ENCODE peak calls at places on chromosomes 3 and 15, in four cellular contexts. D is K562, A is GM12878, B is HepG2. G is an unnamed sample.

GRCh38 chr3:119408243-119408950 is 55.0 kb downstream of the TMEM39A start:
- DNase-seq in D (no peak), A (peak; percentile 12), B (no peak), G (no peak)

GRCh38 chr3:27633224-27633545 is 88.9 kb downstream of the EOMES start:
- DNase-seq in D (no peak), A (no peak), B (peak; percentile 3), G (no peak)

GRCh38 chr3:147383617-147384016 is 22.7 kb downstream of the ZIC4 start:
- DNase-seq in D (no peak), A (no peak), B (no peak), G (peak; percentile 53)

GRCh38 chr3:172600644-172601065 is 77.4 kb upstream of the TNFSF10 start:
- DNase-seq in D (no peak), A (no peak), B (no peak), G (no peak)

GRCh38 chr3:193796089-193796488 is 203.1 kb downstream of the OPA1 start:
- DNase-seq in D (no peak), A (no peak), B (no peak), G (no peak)

GRCh38 chr15:70559223-70559823 is 204.0 kb downstream of the UACA start:
- DNase-seq in D (no peak), A (no peak), B (no peak), G (no peak)

GRCh38 chr3:23264413-23264812 is 61.3 kb downstream of the UBE2E2 start:
- DNase-seq in D (no peak), A (no peak), B (no peak), G (no peak)

GRCh38 chr15:73941871-73942635 is 15.8 kb downstream of the LOXL1 start:
- DNase-seq in D (no peak), A (no peak), B (no peak), G (no peak)

GRCh38 chr15:85543741-85544155 is 163.3 kb downstream of the AKAP13 start:
- DNase-seq in D (no peak), A (no peak), B (no peak), G (peak; percentile 52)

GRCh38 chr15:92343869-92344643 is 49.6 kb upstream of the ST8SIA2 start:
- DNase-seq in D (no peak), A (no peak), B (no peak), G (peak; percentile 19)

GRCh38 chr3:146594843-146595482 is 10.2 kb downstream of the PLSCR5 start:
- DNase-seq in D (peak; percentile 5), A (no peak), B (peak; percentile 12), G (no peak)

GRCh38 chr3:41893977-41894376 is 67.9 kb downstream of the ULK4 start:
- DNase-seq in D (peak; percentile 37), A (no peak), B (peak; percentile 30), G (no peak)

GRCh38 chr3:105369501-105370371 is 3.0 kb downstream of the ALCAM start:
- DNase-seq in D (no peak), A (peak; percentile 53), B (peak; percentile 49), G (peak; percentile 39)

GRCh38 chr15:82952156-82953081 is at the start of gene HOMER2:
- DNase-seq in D (no peak), A (no peak), B (peak; percentile 10), G (peak; percentile 50)

GRCh38 chr3:120170223-120170622 is 76.0 kb upstream of the GSK3B start:
- DNase-seq in D (no peak), A (no peak), B (no peak), G (no peak)

GRCh38 chr15:94324117-94324826 is 92.9 kb downstream of the MCTP2 start:
- DNase-seq in D (peak; percentile 42), A (peak; percentile 45), B (peak; percentile 34), G (peak; percentile 43)

GRCh38 chr3:151087648-151088047 is 2.2 kb downstream of the MED12L start:
- DNase-seq in D (no peak), A (no peak), B (no peak), G (no peak)

GRCh38 chr3:20563985-20564384 is 378.0 kb upstream of the SGO1 start:
- DNase-seq in D (no peak), A (no peak), B (no peak), G (no peak)

GRCh38 chr15:100672959-100673358 is 70.6 kb downstream of the ASB7 start:
- DNase-seq in D (no peak), A (no peak), B (no peak), G (no peak)

GRCh38 chr15:84671211-84671610 is 13.2 kb upstream of the NMB start:
- DNase-seq in D (no peak), A (no peak), B (no peak), G (no peak)

GRCh38 chr15:99929266-99929665 is 196.0 kb upstream of the LYSMD4 start:
- DNase-seq in D (no peak), A (no peak), B (no peak), G (peak; percentile 42)

GRCh38 chr15:78193731-78194567 is 40.4 kb downstream of the ACSBG1 start:
- DNase-seq in D (no peak), A (no peak), B (no peak), G (no peak)

GRCh38 chr15:63198752-63199250 is 9.4 kb downstream of the RAB8B start:
- DNase-seq in D (no peak), A (no peak), B (no peak), G (no peak)

GRCh38 chr15:84819291-84819768 is 2.2 kb downstream of the ALPK3 start:
- DNase-seq in D (peak; percentile 33), A (no peak), B (peak; percentile 49), G (no peak)

GRCh38 chr3:122100591-122101491 is 45.7 kb downstream of the CD86 start:
- DNase-seq in D (no peak), A (no peak), B (no peak), G (no peak)

GRCh38 chr3:58573638-58574037 is 3.6 kb downstream of the FAM107A start:
- DNase-seq in D (no peak), A (no peak), B (no peak), G (no peak)

GRCh38 chr3:11226042-11226370 is 46.2 kb upstream of the ATG7 start:
- DNase-seq in D (no peak), A (no peak), B (no peak), G (no peak)

GRCh38 chr3:160098261-160098908 is 109.8 kb downstream of the IL12A start:
- DNase-seq in D (no peak), A (no peak), B (no peak), G (no peak)

GRCh38 chr3:53545365-53546031 is 51.1 kb downstream of the CACNA1D start:
- DNase-seq in D (no peak), A (no peak), B (no peak), G (no peak)

GRCh38 chr15:59997070-59997701 is 6.9 kb upstream of the FOXB1 start:
- DNase-seq in D (peak; percentile 53), A (no peak), B (no peak), G (peak; percentile 96)

GRCh38 chr15:55403531-55403930 is 4.6 kb downstream of the CCPG1 start:
- DNase-seq in D (peak; percentile 66), A (no peak), B (peak; percentile 44), G (no peak)

GRCh38 chr3:153209596-153209995 is 47.6 kb downstream of the RAP2B start:
- DNase-seq in D (peak; percentile 28), A (no peak), B (no peak), G (peak; percentile 74)
- TF ChIP-seq NR2C2 in D (no peak), A (no peak), B (no peak), G (no peak)

DNA sequence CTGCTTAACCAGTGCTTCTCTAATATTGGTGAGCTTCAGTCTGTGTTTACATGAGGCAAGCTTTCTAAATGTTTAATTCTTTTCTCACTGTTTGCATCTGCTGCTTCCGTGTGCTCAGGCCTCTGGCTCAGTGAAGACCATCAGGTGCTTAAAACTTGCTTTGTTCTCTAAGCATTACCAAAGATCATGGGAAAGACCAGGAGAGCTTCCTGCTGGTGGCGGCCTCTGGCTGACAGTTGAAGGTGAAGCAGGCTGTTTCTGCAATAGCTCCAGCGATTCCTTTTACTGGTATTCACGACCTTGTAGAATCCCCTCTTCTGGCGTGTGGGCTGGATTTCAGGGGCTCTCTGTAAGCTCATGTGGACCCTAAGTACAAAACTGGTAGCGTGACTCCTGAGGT is 45.1 kb downstream of the EDEM1 start:
- DNase-seq in D (no peak), A (no peak), B (peak; percentile 10), G (peak; percentile 32)
- TF ChIP-seq CTCF in D (peak; percentile 35), A (no peak), B (peak; percentile 46), G (no peak)

DNA sequence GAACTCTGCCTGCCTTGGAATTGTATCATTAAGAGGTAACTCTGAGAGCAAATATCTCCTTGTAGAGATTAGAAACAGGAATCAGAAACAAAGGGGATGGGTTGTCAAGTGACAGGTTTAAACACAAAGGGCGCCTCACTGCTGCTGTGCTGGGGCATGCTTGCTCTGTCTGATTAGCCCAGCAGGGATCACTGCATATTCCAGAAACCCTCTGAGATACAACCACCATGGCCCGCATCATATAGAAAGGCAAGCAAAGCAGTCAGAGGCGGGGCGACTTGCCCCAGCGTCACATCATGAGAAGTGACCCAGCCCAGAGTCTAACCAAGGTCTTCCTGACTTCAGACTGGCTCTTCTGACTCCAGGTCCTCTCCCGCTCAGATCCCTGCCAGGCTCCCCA is 230.7 kb downstream of the FEZF2 start:
- DNase-seq in D (no peak), A (no peak), B (no peak), G (no peak)
- TF ChIP-seq SP1 in D (no peak), A (no peak), B (no peak), G (no peak)

DNA sequence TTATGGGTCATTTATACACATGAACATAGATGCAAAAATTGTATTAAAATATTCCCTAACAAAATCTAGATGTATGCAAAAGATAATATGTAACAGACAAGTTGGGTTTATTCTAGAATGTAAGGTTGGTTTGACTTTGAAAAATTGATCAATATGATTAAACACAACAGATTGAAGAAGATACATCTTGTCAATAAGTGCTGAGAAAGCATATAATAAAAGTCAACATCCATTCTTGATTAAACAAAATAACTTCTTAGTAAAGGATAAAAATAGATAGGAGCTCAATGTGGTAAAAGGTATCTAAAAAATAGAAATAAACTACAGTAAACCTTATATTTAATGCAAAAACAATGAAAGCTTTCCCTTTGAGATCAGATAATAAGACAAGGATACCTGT is 38.3 kb downstream of the CCDC39 start:
- DNase-seq in D (no peak), A (no peak), B (no peak), G (no peak)
- TF ChIP-seq NR2C2 in D (no peak), A (no peak), B (no peak), G (no peak)

GRCh38 chr15:50181983-50182232 is at the start of gene SLC27A2:
- DNase-seq in D (peak; percentile 84), A (no peak), B (no peak), G (peak; percentile 79)
- TF ChIP-seq CTCF in D (peak; percentile 52), A (peak; percentile 51), B (peak; percentile 88), G (peak; percentile 34)

GRCh38 chr3:45683417-45684326 is 5.5 kb upstream of the SACM1L start:
- DNase-seq in D (peak; percentile 80), A (no peak), B (peak; percentile 49), G (no peak)
- TF ChIP-seq SP1 in D (no peak), A (no peak), B (no peak), G (no peak)

G was measured in WTC11.